ENCODE peak calls at places on chromosomes 3 and 15, in five cellular contexts. One of them, this sample, is unnamed.

GRCh38 chr15:63497642-63498100 is 6.7 kb upstream of the USP3 start:
- DNase-seq in suprapubic skin: no peak
- DNase-seq in activated B cell treated with CpG ODN at 0.5 μM for 24 hours: peak
- DNase-seq in WERI-Rb-1: no peak
- DNase-seq in tibial nerve: no peak
- DNase-seq in this sample: no peak

GRCh38 chr3:196039359-196039758 is 42.5 kb downstream of the TFRC start:
- DNase-seq in activated B cell treated with CpG ODN at 0.5 μM for 24 hours: no peak
- DNase-seq in suprapubic skin: no peak
- DNase-seq in tibial nerve: no peak
- DNase-seq in WERI-Rb-1: no peak
- DNase-seq in this sample: no peak

GRCh38 chr15:91102546-91103330 is 2.7 kb downstream of the SV2B start:
- DNase-seq in activated B cell treated with CpG ODN at 0.5 μM for 24 hours: no peak
- DNase-seq in suprapubic skin: no peak
- DNase-seq in tibial nerve: no peak
- DNase-seq in WERI-Rb-1: no peak
- DNase-seq in this sample: no peak

GRCh38 chr15:44719293-44719999 is 8.1 kb downstream of the B2M start:
- DNase-seq in suprapubic skin: no peak
- DNase-seq in activated B cell treated with CpG ODN at 0.5 μM for 24 hours: no peak
- DNase-seq in WERI-Rb-1: no peak
- DNase-seq in tibial nerve: no peak
- DNase-seq in this sample: no peak

GRCh38 chr3:41200669-41201021 is 1.3 kb downstream of the CTNNB1 start:
- DNase-seq in tibial nerve: no peak
- DNase-seq in suprapubic skin: no peak
- DNase-seq in WERI-Rb-1: no peak
- DNase-seq in activated B cell treated with CpG ODN at 0.5 μM for 24 hours: no peak
- DNase-seq in this sample: no peak

GRCh38 chr3:180802837-180803236 is 109.6 kb upstream of the FXR1 start:
- DNase-seq in suprapubic skin: no peak
- DNase-seq in activated B cell treated with CpG ODN at 0.5 μM for 24 hours: no peak
- DNase-seq in tibial nerve: no peak
- DNase-seq in WERI-Rb-1: no peak
- DNase-seq in this sample: no peak

GRCh38 chr3:12557472-12558105 is 702 bp downstream of the MKRN2 start:
- DNase-seq in suprapubic skin: no peak
- DNase-seq in tibial nerve: no peak
- DNase-seq in activated B cell treated with CpG ODN at 0.5 μM for 24 hours: no peak
- DNase-seq in WERI-Rb-1: no peak
- DNase-seq in this sample: no peak

GRCh38 chr3:163056874-163057497 is 1560.4 kb downstream of the OTOL1 start:
- DNase-seq in WERI-Rb-1: peak
- DNase-seq in activated B cell treated with CpG ODN at 0.5 μM for 24 hours: no peak
- DNase-seq in tibial nerve: peak
- DNase-seq in suprapubic skin: no peak
- DNase-seq in this sample: peak

GRCh38 chr3:13105851-13106250 is 32.6 kb upstream of the IQSEC1 start:
- DNase-seq in WERI-Rb-1: peak
- DNase-seq in tibial nerve: no peak
- DNase-seq in activated B cell treated with CpG ODN at 0.5 μM for 24 hours: no peak
- DNase-seq in suprapubic skin: no peak
- DNase-seq in this sample: no peak

GRCh38 chr3:42263354-42264346 is 2.3 kb downstream of the CCK start:
- DNase-seq in suprapubic skin: no peak
- DNase-seq in tibial nerve: no peak
- DNase-seq in activated B cell treated with CpG ODN at 0.5 μM for 24 hours: no peak
- DNase-seq in WERI-Rb-1: peak
- DNase-seq in this sample: peak

GRCh38 chr15:33234019-33234418 is 39.5 kb upstream of the FMN1 start:
- DNase-seq in suprapubic skin: no peak
- DNase-seq in activated B cell treated with CpG ODN at 0.5 μM for 24 hours: no peak
- DNase-seq in tibial nerve: no peak
- DNase-seq in WERI-Rb-1: peak
- DNase-seq in this sample: no peak

GRCh38 chr3:9933561-9934234 is at the start of gene CRELD1:
- DNase-seq in suprapubic skin: peak
- DNase-seq in WERI-Rb-1: peak
- DNase-seq in tibial nerve: peak
- DNase-seq in activated B cell treated with CpG ODN at 0.5 μM for 24 hours: peak
- DNase-seq in this sample: peak

GRCh38 chr3:14588713-14589112 is 48.6 kb upstream of the GRIP2 start:
- DNase-seq in suprapubic skin: no peak
- DNase-seq in tibial nerve: no peak
- DNase-seq in activated B cell treated with CpG ODN at 0.5 μM for 24 hours: no peak
- DNase-seq in WERI-Rb-1: no peak
- DNase-seq in this sample: no peak

GRCh38 chr3:13852638-13853009 is 27.2 kb downstream of the WNT7A start:
- DNase-seq in suprapubic skin: no peak
- DNase-seq in tibial nerve: no peak
- DNase-seq in activated B cell treated with CpG ODN at 0.5 μM for 24 hours: no peak
- DNase-seq in WERI-Rb-1: no peak
- DNase-seq in this sample: no peak

GRCh38 chr15:24761704-24762302 is 86.2 kb downstream of the NPAP1 start:
- DNase-seq in WERI-Rb-1: no peak
- DNase-seq in activated B cell treated with CpG ODN at 0.5 μM for 24 hours: no peak
- DNase-seq in tibial nerve: no peak
- DNase-seq in suprapubic skin: no peak
- DNase-seq in this sample: no peak

GRCh38 chr3:127035672-127036071 is 52.8 kb downstream of the PLXNA1 start:
- DNase-seq in activated B cell treated with CpG ODN at 0.5 μM for 24 hours: no peak
- DNase-seq in WERI-Rb-1: no peak
- DNase-seq in suprapubic skin: peak
- DNase-seq in tibial nerve: peak
- DNase-seq in this sample: no peak

GRCh38 chr3:32557640-32558352 is 12.9 kb downstream of the DYNC1LI1 start:
- DNase-seq in activated B cell treated with CpG ODN at 0.5 μM for 24 hours: no peak
- DNase-seq in tibial nerve: no peak
- DNase-seq in WERI-Rb-1: no peak
- DNase-seq in suprapubic skin: no peak
- DNase-seq in this sample: no peak

GRCh38 chr15:94107652-94108051 is 123.7 kb upstream of the MCTP2 start:
- DNase-seq in activated B cell treated with CpG ODN at 0.5 μM for 24 hours: no peak
- DNase-seq in WERI-Rb-1: no peak
- DNase-seq in suprapubic skin: no peak
- DNase-seq in tibial nerve: no peak
- DNase-seq in this sample: no peak

GRCh38 chr3:12222765-12223485 is 64.2 kb upstream of the TIMP4 start:
- DNase-seq in WERI-Rb-1: no peak
- DNase-seq in activated B cell treated with CpG ODN at 0.5 μM for 24 hours: no peak
- DNase-seq in tibial nerve: no peak
- DNase-seq in suprapubic skin: no peak
- DNase-seq in this sample: no peak

GRCh38 chr3:161266731-161267150 is 45.6 kb downstream of the NMD3 start:
- DNase-seq in suprapubic skin: no peak
- DNase-seq in activated B cell treated with CpG ODN at 0.5 μM for 24 hours: no peak
- DNase-seq in WERI-Rb-1: no peak
- DNase-seq in tibial nerve: no peak
- DNase-seq in this sample: no peak

GRCh38 chr15:57914350-57915055 is 151.0 kb downstream of the ALDH1A2 start:
- DNase-seq in tibial nerve: no peak
- DNase-seq in activated B cell treated with CpG ODN at 0.5 μM for 24 hours: no peak
- DNase-seq in WERI-Rb-1: no peak
- DNase-seq in suprapubic skin: no peak
- DNase-seq in this sample: no peak

GRCh38 chr3:143206955-143207337 is 87.4 kb downstream of the CHST2 start:
- DNase-seq in tibial nerve: no peak
- DNase-seq in WERI-Rb-1: no peak
- DNase-seq in activated B cell treated with CpG ODN at 0.5 μM for 24 hours: no peak
- DNase-seq in suprapubic skin: no peak
- DNase-seq in this sample: no peak

GRCh38 chr3:55965776-55966175 is 478.7 kb upstream of the WNT5A start:
- DNase-seq in suprapubic skin: no peak
- DNase-seq in WERI-Rb-1: no peak
- DNase-seq in activated B cell treated with CpG ODN at 0.5 μM for 24 hours: no peak
- DNase-seq in tibial nerve: no peak
- DNase-seq in this sample: no peak

GRCh38 chr15:33111051-33111451 is 83.5 kb downstream of the FMN1 start:
- DNase-seq in activated B cell treated with CpG ODN at 0.5 μM for 24 hours: no peak
- DNase-seq in tibial nerve: no peak
- DNase-seq in suprapubic skin: no peak
- DNase-seq in WERI-Rb-1: no peak
- DNase-seq in this sample: no peak

GRCh38 chr3:176650478-176650877 is 546.8 kb downstream of the TBL1XR1 start:
- DNase-seq in activated B cell treated with CpG ODN at 0.5 μM for 24 hours: no peak
- DNase-seq in suprapubic skin: no peak
- DNase-seq in tibial nerve: no peak
- DNase-seq in WERI-Rb-1: no peak
- DNase-seq in this sample: no peak

GRCh38 chr15:74320358-74321247 is 46.8 kb downstream of the CYP11A1 start:
- DNase-seq in tibial nerve: peak
- DNase-seq in activated B cell treated with CpG ODN at 0.5 μM for 24 hours: no peak
- DNase-seq in suprapubic skin: no peak
- DNase-seq in WERI-Rb-1: peak
- DNase-seq in this sample: peak

GRCh38 chr3:136171097-136171542 is 25.0 kb downstream of the MSL2 start:
- DNase-seq in suprapubic skin: no peak
- DNase-seq in tibial nerve: no peak
- DNase-seq in WERI-Rb-1: no peak
- DNase-seq in activated B cell treated with CpG ODN at 0.5 μM for 24 hours: no peak
- DNase-seq in this sample: no peak

GRCh38 chr3:45688194-45688881 is 858 bp upstream of the SACM1L start:
- DNase-seq in WERI-Rb-1: peak
- DNase-seq in tibial nerve: no peak
- DNase-seq in suprapubic skin: no peak
- DNase-seq in activated B cell treated with CpG ODN at 0.5 μM for 24 hours: peak
- DNase-seq in this sample: peak

GRCh38 chr3:15795563-15796308 is 2.0 kb downstream of the ANKRD28 start:
- DNase-seq in WERI-Rb-1: no peak
- DNase-seq in tibial nerve: no peak
- DNase-seq in suprapubic skin: no peak
- DNase-seq in activated B cell treated with CpG ODN at 0.5 μM for 24 hours: no peak
- DNase-seq in this sample: no peak

GRCh38 chr3:18443670-18444596 is 18.8 kb upstream of the SATB1 start:
- DNase-seq in tibial nerve: no peak
- DNase-seq in activated B cell treated with CpG ODN at 0.5 μM for 24 hours: peak
- DNase-seq in suprapubic skin: peak
- DNase-seq in WERI-Rb-1: peak
- DNase-seq in this sample: peak

GRCh38 chr15:27019687-27020086 is 48.7 kb downstream of the GABRG3 start:
- DNase-seq in activated B cell treated with CpG ODN at 0.5 μM for 24 hours: no peak
- DNase-seq in tibial nerve: no peak
- DNase-seq in suprapubic skin: no peak
- DNase-seq in WERI-Rb-1: no peak
- DNase-seq in this sample: no peak

DNA sequence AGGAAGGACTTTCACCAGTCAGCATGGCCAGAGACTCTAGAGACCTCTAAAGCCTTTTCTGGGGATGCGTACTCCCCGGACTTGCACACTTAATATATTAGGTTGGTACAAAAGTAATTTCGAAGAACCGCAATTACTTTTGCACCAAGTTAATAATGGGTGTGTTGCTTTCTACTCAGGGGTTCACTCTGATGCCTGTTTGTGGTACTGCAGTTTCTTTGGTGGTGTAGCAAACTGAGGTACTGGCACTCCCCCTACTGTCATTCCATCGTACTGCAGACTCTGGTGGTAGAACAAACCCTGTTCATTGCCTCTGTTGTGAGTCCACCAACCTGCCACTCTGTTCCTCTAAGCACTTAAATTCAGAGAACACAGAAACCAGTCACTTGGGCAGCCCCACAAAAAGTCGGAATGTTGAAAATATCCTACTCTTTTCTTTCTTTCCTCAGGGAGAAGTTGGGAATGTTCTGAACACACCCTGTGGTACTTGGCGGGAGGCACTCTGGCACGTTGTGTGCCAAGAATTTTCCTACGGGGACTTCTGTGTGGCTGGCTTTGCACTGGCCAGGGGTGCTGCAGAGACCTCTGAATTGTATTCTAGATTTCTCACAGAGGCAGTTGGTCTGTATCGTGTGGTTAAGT is 46.3 kb downstream of the GABRG3 start:
- DNase-seq in activated B cell treated with CpG ODN at 0.5 μM for 24 hours: no peak
- DNase-seq in tibial nerve: peak
- DNase-seq in suprapubic skin: no peak
- DNase-seq in WERI-Rb-1: peak
- DNase-seq in this sample: peak
- TF ChIP-seq CTCF in activated B cell treated with CpG ODN at 0.5 μM for 24 hours: no peak
- TF ChIP-seq CTCF in tibial nerve: peak
- TF ChIP-seq CTCF in suprapubic skin: peak
- TF ChIP-seq CTCF in WERI-Rb-1: peak
- TF ChIP-seq CTCF in this sample: peak

DNA sequence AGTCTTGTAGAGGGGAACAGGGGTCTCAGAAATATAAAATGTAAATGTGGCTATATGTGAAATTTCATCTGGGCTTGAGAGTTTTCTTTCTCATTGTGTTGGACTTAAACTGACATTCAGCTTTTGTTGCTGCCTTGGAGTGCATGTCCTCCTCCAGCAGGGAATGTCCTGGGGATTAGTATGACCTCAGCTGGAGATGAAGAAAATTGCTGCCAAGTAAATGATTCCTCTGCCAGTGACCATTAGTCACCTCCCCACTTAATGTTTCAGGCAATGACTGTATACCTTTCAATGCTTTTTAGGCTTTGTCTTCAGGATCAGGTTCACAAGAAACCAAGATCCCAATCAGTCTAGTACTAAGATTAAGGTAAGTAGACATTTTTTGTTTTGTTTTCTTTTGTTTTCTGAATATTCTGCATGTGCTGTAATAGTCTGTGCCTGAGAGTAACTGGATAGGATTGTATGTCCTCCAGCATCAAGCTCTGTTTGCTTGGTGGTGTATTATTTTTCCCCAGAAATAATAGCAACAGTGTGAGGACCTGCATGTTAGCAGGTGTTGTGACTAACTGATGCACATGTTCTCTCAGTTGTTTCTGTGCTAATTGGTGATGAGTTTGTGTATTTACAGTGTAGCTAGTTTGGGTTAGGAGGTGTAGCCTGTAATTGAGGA is 18.1 kb upstream of the SLC22A13 start:
- DNase-seq in tibial nerve: no peak
- DNase-seq in suprapubic skin: no peak
- DNase-seq in activated B cell treated with CpG ODN at 0.5 μM for 24 hours: no peak
- DNase-seq in WERI-Rb-1: peak
- DNase-seq in this sample: no peak
- TF ChIP-seq CTCF in tibial nerve: no peak
- TF ChIP-seq CTCF in suprapubic skin: no peak
- TF ChIP-seq CTCF in activated B cell treated with CpG ODN at 0.5 μM for 24 hours: no peak
- TF ChIP-seq CTCF in WERI-Rb-1: peak
- TF ChIP-seq CTCF in this sample: no peak

DNA sequence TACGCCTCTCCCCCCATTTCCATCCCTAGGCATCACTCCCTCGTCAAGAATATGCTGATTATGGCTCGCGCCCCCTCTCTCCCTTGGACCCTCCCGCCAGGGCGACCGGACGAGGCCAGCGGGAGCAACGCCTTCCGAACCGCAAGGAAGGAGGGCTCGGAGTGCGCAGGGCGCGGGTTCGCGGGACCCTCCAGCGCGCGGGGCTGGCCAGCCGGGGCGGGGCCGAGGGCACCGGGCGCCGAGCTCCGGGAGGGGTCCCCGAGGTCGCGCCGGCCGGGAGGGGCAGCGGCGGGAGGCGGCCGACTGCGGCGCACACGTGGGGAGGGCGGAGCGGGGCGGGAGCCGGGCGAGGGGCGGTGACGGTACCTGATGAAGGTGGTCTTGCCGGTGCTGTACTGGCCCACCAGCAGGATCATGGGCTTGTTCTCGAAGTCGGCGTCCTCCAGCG is 440 bp downstream of the EHD4 start:
- DNase-seq in tibial nerve: no peak
- DNase-seq in suprapubic skin: peak
- DNase-seq in activated B cell treated with CpG ODN at 0.5 μM for 24 hours: no peak
- DNase-seq in WERI-Rb-1: peak
- DNase-seq in this sample: peak
- TF ChIP-seq CTCF in tibial nerve: no peak
- TF ChIP-seq CTCF in suprapubic skin: no peak
- TF ChIP-seq CTCF in activated B cell treated with CpG ODN at 0.5 μM for 24 hours: no peak
- TF ChIP-seq CTCF in WERI-Rb-1: no peak
- TF ChIP-seq CTCF in this sample: no peak

GRCh38 chr15:28881170-28881569 is 4.6 kb upstream of the APBA2 start:
- DNase-seq in suprapubic skin: no peak
- DNase-seq in activated B cell treated with CpG ODN at 0.5 μM for 24 hours: no peak
- DNase-seq in tibial nerve: no peak
- DNase-seq in WERI-Rb-1: no peak
- DNase-seq in this sample: no peak
- TF ChIP-seq CTCF in suprapubic skin: no peak
- TF ChIP-seq CTCF in activated B cell treated with CpG ODN at 0.5 μM for 24 hours: no peak
- TF ChIP-seq CTCF in tibial nerve: no peak
- TF ChIP-seq CTCF in WERI-Rb-1: no peak
- TF ChIP-seq CTCF in this sample: no peak